ENCODE peak calls at places on chromosomes 6 and 20, in seven cellular contexts. One of them, this sample, is unnamed.

GRCh38 chr20:7285918-7286556 is 518.6 kb downstream of the BMP2 start:
- DNase-seq in hepatocyte: peak; percentile 92
- DNase-seq in stomach: peak; percentile 79
- DNase-seq in left ventricle myocardium inferior: peak; percentile 61
- DNase-seq in Peyer's patch: no peak
- DNase-seq in CD4-positive, alpha-beta T cell: no peak
- DNase-seq in pancreas: peak; percentile 63
- DNase-seq in this sample: peak; percentile 86

GRCh38 chr20:34364013-34364382 is 925 bp downstream of the ITCH start:
- DNase-seq in left ventricle myocardium inferior: no peak
- DNase-seq in pancreas: no peak
- DNase-seq in stomach: no peak
- DNase-seq in Peyer's patch: no peak
- DNase-seq in CD4-positive, alpha-beta T cell: no peak
- DNase-seq in hepatocyte: peak; percentile 53
- DNase-seq in this sample: no peak

GRCh38 chr6:95693108-95693507 is 115.8 kb downstream of the MANEA start:
- DNase-seq in stomach: no peak
- DNase-seq in CD4-positive, alpha-beta T cell: no peak
- DNase-seq in left ventricle myocardium inferior: no peak
- DNase-seq in hepatocyte: peak; percentile 21
- DNase-seq in pancreas: no peak
- DNase-seq in Peyer's patch: no peak
- DNase-seq in this sample: no peak

GRCh38 chr6:31922942-31923341 is 4.6 kb upstream of the C2 start:
- DNase-seq in left ventricle myocardium inferior: no peak
- DNase-seq in CD4-positive, alpha-beta T cell: no peak
- DNase-seq in hepatocyte: no peak
- DNase-seq in Peyer's patch: peak; percentile 27
- DNase-seq in stomach: peak; percentile 32
- DNase-seq in pancreas: no peak
- DNase-seq in this sample: no peak

GRCh38 chr6:158060447-158061360 is 79.0 kb downstream of the SYNJ2 start:
- DNase-seq in left ventricle myocardium inferior: peak; percentile 81
- DNase-seq in CD4-positive, alpha-beta T cell: no peak
- DNase-seq in pancreas: peak; percentile 92
- DNase-seq in hepatocyte: peak; percentile 70
- DNase-seq in Peyer's patch: peak; percentile 31
- DNase-seq in stomach: peak; percentile 72
- DNase-seq in this sample: peak; percentile 97

GRCh38 chr6:48568856-48569255 is 457.9 kb upstream of the PTCHD4 start:
- DNase-seq in CD4-positive, alpha-beta T cell: no peak
- DNase-seq in Peyer's patch: no peak
- DNase-seq in left ventricle myocardium inferior: no peak
- DNase-seq in pancreas: no peak
- DNase-seq in hepatocyte: no peak
- DNase-seq in stomach: no peak
- DNase-seq in this sample: no peak

GRCh38 chr6:31912186-31912585 is 10.3 kb upstream of the ZBTB12 start:
- DNase-seq in stomach: no peak
- DNase-seq in hepatocyte: no peak
- DNase-seq in CD4-positive, alpha-beta T cell: no peak
- DNase-seq in pancreas: no peak
- DNase-seq in left ventricle myocardium inferior: no peak
- DNase-seq in Peyer's patch: no peak
- DNase-seq in this sample: no peak

GRCh38 chr20:61499859-61500258 is 247.8 kb downstream of the CDH4 start:
- DNase-seq in CD4-positive, alpha-beta T cell: no peak
- DNase-seq in pancreas: no peak
- DNase-seq in Peyer's patch: no peak
- DNase-seq in stomach: no peak
- DNase-seq in hepatocyte: peak; percentile 38
- DNase-seq in left ventricle myocardium inferior: no peak
- DNase-seq in this sample: no peak

GRCh38 chr6:122676688-122677087 is 66.5 kb downstream of the PKIB start:
- DNase-seq in CD4-positive, alpha-beta T cell: no peak
- DNase-seq in stomach: no peak
- DNase-seq in pancreas: no peak
- DNase-seq in left ventricle myocardium inferior: no peak
- DNase-seq in hepatocyte: no peak
- DNase-seq in Peyer's patch: no peak
- DNase-seq in this sample: no peak

GRCh38 chr6:30840922-30841643 is 43.2 kb upstream of the DDR1 start:
- DNase-seq in hepatocyte: no peak
- DNase-seq in left ventricle myocardium inferior: no peak
- DNase-seq in stomach: no peak
- DNase-seq in pancreas: no peak
- DNase-seq in CD4-positive, alpha-beta T cell: no peak
- DNase-seq in Peyer's patch: no peak
- DNase-seq in this sample: no peak

GRCh38 chr6:26594730-26595632 is 1.8 kb upstream of the ABT1 start:
- DNase-seq in left ventricle myocardium inferior: no peak
- DNase-seq in stomach: no peak
- DNase-seq in pancreas: no peak
- DNase-seq in CD4-positive, alpha-beta T cell: no peak
- DNase-seq in Peyer's patch: no peak
- DNase-seq in hepatocyte: peak; percentile 36
- DNase-seq in this sample: no peak

GRCh38 chr6:108621117-108621516 is 60.4 kb downstream of the FOXO3 start:
- DNase-seq in Peyer's patch: no peak
- DNase-seq in pancreas: no peak
- DNase-seq in left ventricle myocardium inferior: no peak
- DNase-seq in stomach: peak; percentile 41
- DNase-seq in CD4-positive, alpha-beta T cell: no peak
- DNase-seq in hepatocyte: no peak
- DNase-seq in this sample: peak; percentile 59

GRCh38 chr6:169156108-169156821 is 97.4 kb downstream of the THBS2 start:
- DNase-seq in pancreas: no peak
- DNase-seq in hepatocyte: no peak
- DNase-seq in CD4-positive, alpha-beta T cell: no peak
- DNase-seq in stomach: peak; percentile 7
- DNase-seq in left ventricle myocardium inferior: no peak
- DNase-seq in Peyer's patch: no peak
- DNase-seq in this sample: peak; percentile 71

GRCh38 chr6:136262940-136263339 is 12.8 kb upstream of the MTFR2 start:
- DNase-seq in hepatocyte: no peak
- DNase-seq in left ventricle myocardium inferior: no peak
- DNase-seq in stomach: no peak
- DNase-seq in pancreas: no peak
- DNase-seq in Peyer's patch: no peak
- DNase-seq in CD4-positive, alpha-beta T cell: no peak
- DNase-seq in this sample: no peak

GRCh38 chr6:1917628-1918371 is 308.1 kb downstream of the FOXC1 start:
- DNase-seq in left ventricle myocardium inferior: no peak
- DNase-seq in hepatocyte: peak; percentile 24
- DNase-seq in pancreas: no peak
- DNase-seq in Peyer's patch: no peak
- DNase-seq in CD4-positive, alpha-beta T cell: no peak
- DNase-seq in stomach: no peak
- DNase-seq in this sample: peak; percentile 88

GRCh38 chr6:31792741-31793140 is 2.8 kb downstream of the VARS1 start:
- DNase-seq in CD4-positive, alpha-beta T cell: no peak
- DNase-seq in Peyer's patch: no peak
- DNase-seq in hepatocyte: no peak
- DNase-seq in stomach: no peak
- DNase-seq in pancreas: peak; percentile 53
- DNase-seq in left ventricle myocardium inferior: no peak
- DNase-seq in this sample: no peak

GRCh38 chr6:22848121-22848520 is 278.8 kb downstream of the HDGFL1 start:
- DNase-seq in hepatocyte: no peak
- DNase-seq in stomach: no peak
- DNase-seq in CD4-positive, alpha-beta T cell: no peak
- DNase-seq in Peyer's patch: no peak
- DNase-seq in pancreas: no peak
- DNase-seq in left ventricle myocardium inferior: no peak
- DNase-seq in this sample: no peak

GRCh38 chr20:19223640-19224039 is 11.2 kb downstream of the SLC24A3 start:
- DNase-seq in stomach: no peak
- DNase-seq in hepatocyte: no peak
- DNase-seq in left ventricle myocardium inferior: no peak
- DNase-seq in Peyer's patch: no peak
- DNase-seq in CD4-positive, alpha-beta T cell: no peak
- DNase-seq in pancreas: no peak
- DNase-seq in this sample: no peak

GRCh38 chr6:25156123-25156522 is 123.1 kb upstream of the CARMIL1 start:
- DNase-seq in hepatocyte: no peak
- DNase-seq in Peyer's patch: no peak
- DNase-seq in stomach: no peak
- DNase-seq in CD4-positive, alpha-beta T cell: no peak
- DNase-seq in pancreas: no peak
- DNase-seq in left ventricle myocardium inferior: no peak
- DNase-seq in this sample: no peak

GRCh38 chr6:32937230-32937633 is 3.6 kb downstream of the HLA-DMB start:
- DNase-seq in Peyer's patch: no peak
- DNase-seq in stomach: no peak
- DNase-seq in CD4-positive, alpha-beta T cell: no peak
- DNase-seq in left ventricle myocardium inferior: no peak
- DNase-seq in pancreas: no peak
- DNase-seq in hepatocyte: no peak
- DNase-seq in this sample: no peak

GRCh38 chr6:40671338-40672050 is 84.3 kb upstream of the LRFN2 start:
- DNase-seq in left ventricle myocardium inferior: no peak
- DNase-seq in pancreas: peak; percentile 40
- DNase-seq in stomach: peak; percentile 34
- DNase-seq in Peyer's patch: no peak
- DNase-seq in CD4-positive, alpha-beta T cell: no peak
- DNase-seq in hepatocyte: peak; percentile 14
- DNase-seq in this sample: no peak

GRCh38 chr20:58550661-58551060 is 35.5 kb upstream of the APCDD1L start:
- DNase-seq in left ventricle myocardium inferior: no peak
- DNase-seq in Peyer's patch: no peak
- DNase-seq in CD4-positive, alpha-beta T cell: no peak
- DNase-seq in pancreas: no peak
- DNase-seq in stomach: peak; percentile 23
- DNase-seq in hepatocyte: peak; percentile 30
- DNase-seq in this sample: no peak

GRCh38 chr20:58551631-58552030 is 36.4 kb upstream of the APCDD1L start:
- DNase-seq in Peyer's patch: no peak
- DNase-seq in left ventricle myocardium inferior: no peak
- DNase-seq in stomach: no peak
- DNase-seq in pancreas: no peak
- DNase-seq in CD4-positive, alpha-beta T cell: no peak
- DNase-seq in hepatocyte: no peak
- DNase-seq in this sample: no peak

GRCh38 chr20:58547527-58548475 is 32.6 kb upstream of the APCDD1L start:
- DNase-seq in CD4-positive, alpha-beta T cell: no peak
- DNase-seq in pancreas: no peak
- DNase-seq in hepatocyte: no peak
- DNase-seq in left ventricle myocardium inferior: no peak
- DNase-seq in stomach: peak; percentile 20
- DNase-seq in Peyer's patch: no peak
- DNase-seq in this sample: no peak

GRCh38 chr20:58549231-58549630 is 34.0 kb upstream of the APCDD1L start:
- DNase-seq in Peyer's patch: no peak
- DNase-seq in hepatocyte: no peak
- DNase-seq in left ventricle myocardium inferior: no peak
- DNase-seq in pancreas: no peak
- DNase-seq in stomach: no peak
- DNase-seq in CD4-positive, alpha-beta T cell: no peak
- DNase-seq in this sample: no peak

GRCh38 chr20:58549681-58550542 is 34.7 kb upstream of the APCDD1L start:
- DNase-seq in left ventricle myocardium inferior: no peak
- DNase-seq in hepatocyte: no peak
- DNase-seq in Peyer's patch: no peak
- DNase-seq in CD4-positive, alpha-beta T cell: no peak
- DNase-seq in pancreas: no peak
- DNase-seq in stomach: peak; percentile 9
- DNase-seq in this sample: no peak
- H3K27ac ChIP-seq in left ventricle myocardium inferior: no peak overlapping the region
- H3K27ac ChIP-seq in hepatocyte: no peak overlapping the region
- H3K27ac ChIP-seq in Peyer's patch: no peak overlapping the region
- H3K27ac ChIP-seq in CD4-positive, alpha-beta T cell: no peak overlapping the region
- H3K27ac ChIP-seq in pancreas: no peak overlapping the region
- H3K27ac ChIP-seq in stomach: no peak overlapping the region
- H3K27ac ChIP-seq in this sample: no peak overlapping the region

GRCh38 chr20:62624325-62624690 is 18.0 kb upstream of the SLCO4A1 start:
- DNase-seq in stomach: peak; percentile 71
- DNase-seq in hepatocyte: peak; percentile 33
- DNase-seq in Peyer's patch: peak; percentile 53
- DNase-seq in left ventricle myocardium inferior: no peak
- DNase-seq in CD4-positive, alpha-beta T cell: no peak
- DNase-seq in pancreas: peak; percentile 82
- DNase-seq in this sample: no peak
- TF ChIP-seq CTCF in stomach: no peak
- TF ChIP-seq CTCF in hepatocyte: no peak
- TF ChIP-seq CTCF in Peyer's patch: peak; percentile 56
- TF ChIP-seq CTCF in left ventricle myocardium inferior: no peak
- TF ChIP-seq CTCF in CD4-positive, alpha-beta T cell: no peak
- TF ChIP-seq CTCF in pancreas: no peak
- TF ChIP-seq CTCF in this sample: no peak

DNA sequence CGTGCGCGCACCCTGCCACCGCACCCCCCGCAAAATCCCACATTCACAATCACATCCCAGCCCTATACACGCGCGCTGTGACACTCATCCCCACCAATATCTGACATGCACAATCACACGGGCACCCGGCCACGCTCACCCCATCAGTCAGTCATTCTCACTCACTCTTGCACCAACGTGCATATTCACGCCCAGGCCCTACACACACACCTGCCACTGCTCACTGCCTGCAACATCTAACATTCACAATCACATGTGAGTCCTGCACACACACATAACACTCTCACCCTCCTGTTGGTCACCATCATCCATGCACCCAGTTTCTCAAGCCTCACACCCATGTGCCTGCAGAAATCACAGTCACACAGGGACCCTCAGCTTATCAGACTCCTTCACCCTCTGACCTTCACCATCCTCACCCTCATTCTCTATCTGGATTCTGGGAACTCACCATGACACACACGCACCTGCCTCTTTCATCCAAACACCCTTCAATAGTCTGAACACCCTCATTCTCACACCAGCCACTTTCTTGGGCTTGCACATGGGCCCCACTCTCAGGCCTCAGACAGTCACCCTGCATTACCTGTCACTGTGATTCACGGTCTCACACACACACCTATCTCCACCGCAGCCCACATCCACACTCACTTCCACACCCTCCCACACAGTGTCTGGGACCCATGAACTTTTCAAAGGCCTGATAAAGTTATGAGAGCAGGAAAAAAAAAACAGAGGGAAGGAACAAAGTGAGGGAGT is 748 bp upstream of the ATP9A start:
- DNase-seq in CD4-positive, alpha-beta T cell: no peak
- DNase-seq in Peyer's patch: no peak
- DNase-seq in pancreas: no peak
- DNase-seq in stomach: no peak
- DNase-seq in hepatocyte: no peak
- DNase-seq in left ventricle myocardium inferior: no peak
- DNase-seq in this sample: no peak
- H3K27me3 ChIP-seq in CD4-positive, alpha-beta T cell: peaks cover 32% of the 10 kb centered on the region
- H3K27me3 ChIP-seq in Peyer's patch: no peaks in the 10 kb centered on the region
- H3K27me3 ChIP-seq in pancreas: no peaks in the 10 kb centered on the region
- H3K27me3 ChIP-seq in stomach: no peaks in the 10 kb centered on the region
- H3K27me3 ChIP-seq in hepatocyte: no peaks in the 10 kb centered on the region
- H3K27me3 ChIP-seq in left ventricle myocardium inferior: peaks cover 14% of the 10 kb centered on the region
- H3K27me3 ChIP-seq in this sample: no peaks in the 10 kb centered on the region

DNA sequence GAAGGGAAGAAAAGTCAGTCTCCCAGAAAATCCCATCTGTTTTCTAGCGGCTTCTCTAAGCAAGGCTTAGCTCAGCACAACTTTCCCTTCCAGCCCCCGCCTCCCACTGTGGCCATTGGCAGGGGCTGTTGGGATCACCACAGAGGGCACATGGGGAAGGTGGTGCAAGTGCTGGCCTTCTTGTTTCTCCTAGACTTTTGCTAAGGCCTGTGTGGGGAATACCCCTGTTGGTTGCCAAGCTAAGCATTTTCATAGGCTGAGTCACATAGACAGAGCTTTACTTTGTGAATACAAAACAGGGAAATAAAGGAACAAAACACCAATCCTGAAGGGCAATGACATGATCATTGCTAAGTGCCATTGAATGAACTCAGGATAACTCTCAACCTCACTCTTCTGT is 32.4 kb upstream of the TIAM2 start:
- DNase-seq in Peyer's patch: no peak
- DNase-seq in hepatocyte: peak; percentile 23
- DNase-seq in stomach: no peak
- DNase-seq in CD4-positive, alpha-beta T cell: no peak
- DNase-seq in pancreas: no peak
- DNase-seq in left ventricle myocardium inferior: no peak
- DNase-seq in this sample: no peak
- H3K27ac ChIP-seq in Peyer's patch: no peak overlapping the region
- H3K27ac ChIP-seq in hepatocyte: peak overlapping the region; percentile 88
- H3K27ac ChIP-seq in stomach: no peak overlapping the region
- H3K27ac ChIP-seq in CD4-positive, alpha-beta T cell: no peak overlapping the region
- H3K27ac ChIP-seq in pancreas: no peak overlapping the region
- H3K27ac ChIP-seq in left ventricle myocardium inferior: no peak overlapping the region
- H3K27ac ChIP-seq in this sample: no peak overlapping the region

This sample was measured in ascending aorta.